ENCODE peak calls at places on chromosomes 1 and 21, in nine cellular contexts. One of them, this sample, is unnamed.

GRCh38 chr1:31576201-31576669 is at the start of gene TINAGL1:
- DNase-seq in WERI-Rb-1: no peak
- DNase-seq in Peyer's patch: no peak
- DNase-seq in heart left ventricle: peak; percentile 81
- DNase-seq in AG09309: no peak
- DNase-seq in endothelial cell: no peak
- DNase-seq in left ventricle myocardium inferior: peak; percentile 80
- DNase-seq in foreskin fibroblast: no peak
- DNase-seq in neural progenitor cell: peak; percentile 52
- DNase-seq in this sample: no peak

GRCh38 chr1:10773376-10773775 is 23.1 kb downstream of the CASZ1 start:
- DNase-seq in WERI-Rb-1: no peak
- DNase-seq in endothelial cell: no peak
- DNase-seq in neural progenitor cell: no peak
- DNase-seq in Peyer's patch: no peak
- DNase-seq in heart left ventricle: peak; percentile 17
- DNase-seq in foreskin fibroblast: no peak
- DNase-seq in AG09309: no peak
- DNase-seq in left ventricle myocardium inferior: peak; percentile 12
- DNase-seq in this sample: no peak

GRCh38 chr1:40413527-40414252 is 36.6 kb upstream of the ZFP69B start:
- DNase-seq in left ventricle myocardium inferior: no peak
- DNase-seq in endothelial cell: no peak
- DNase-seq in WERI-Rb-1: no peak
- DNase-seq in AG09309: no peak
- DNase-seq in Peyer's patch: no peak
- DNase-seq in foreskin fibroblast: no peak
- DNase-seq in heart left ventricle: no peak
- DNase-seq in neural progenitor cell: no peak
- DNase-seq in this sample: no peak

GRCh38 chr1:85464497-85465098 is 361 bp downstream of the DDAH1 start:
- DNase-seq in WERI-Rb-1: peak; percentile 62
- DNase-seq in heart left ventricle: peak; percentile 76
- DNase-seq in left ventricle myocardium inferior: peak; percentile 60
- DNase-seq in Peyer's patch: peak; percentile 15
- DNase-seq in AG09309: no peak
- DNase-seq in neural progenitor cell: peak; percentile 70
- DNase-seq in foreskin fibroblast: peak; percentile 85
- DNase-seq in endothelial cell: peak; percentile 51
- DNase-seq in this sample: peak; percentile 52

GRCh38 chr21:40053007-40053406 is 185.8 kb downstream of the PCP4 start:
- DNase-seq in left ventricle myocardium inferior: peak; percentile 41
- DNase-seq in WERI-Rb-1: no peak
- DNase-seq in foreskin fibroblast: no peak
- DNase-seq in endothelial cell: no peak
- DNase-seq in Peyer's patch: no peak
- DNase-seq in neural progenitor cell: no peak
- DNase-seq in AG09309: no peak
- DNase-seq in heart left ventricle: peak; percentile 58
- DNase-seq in this sample: no peak

GRCh38 chr1:116759636-116760035 is 5.4 kb downstream of the CD2 start:
- DNase-seq in Peyer's patch: no peak
- DNase-seq in WERI-Rb-1: no peak
- DNase-seq in endothelial cell: no peak
- DNase-seq in left ventricle myocardium inferior: no peak
- DNase-seq in foreskin fibroblast: no peak
- DNase-seq in AG09309: no peak
- DNase-seq in heart left ventricle: no peak
- DNase-seq in neural progenitor cell: no peak
- DNase-seq in this sample: no peak

GRCh38 chr1:94608142-94608851 is 66.7 kb upstream of the F3 start:
- DNase-seq in neural progenitor cell: no peak
- DNase-seq in endothelial cell: no peak
- DNase-seq in foreskin fibroblast: no peak
- DNase-seq in Peyer's patch: no peak
- DNase-seq in AG09309: no peak
- DNase-seq in left ventricle myocardium inferior: no peak
- DNase-seq in WERI-Rb-1: no peak
- DNase-seq in heart left ventricle: no peak
- DNase-seq in this sample: no peak

GRCh38 chr1:115545791-115546733 is 95.7 kb upstream of the VANGL1 start:
- DNase-seq in neural progenitor cell: peak; percentile 65
- DNase-seq in left ventricle myocardium inferior: no peak
- DNase-seq in AG09309: peak; percentile 85
- DNase-seq in Peyer's patch: no peak
- DNase-seq in endothelial cell: peak; percentile 47
- DNase-seq in WERI-Rb-1: peak; percentile 62
- DNase-seq in heart left ventricle: peak; percentile 53
- DNase-seq in foreskin fibroblast: peak; percentile 89
- DNase-seq in this sample: peak; percentile 14

GRCh38 chr1:116989851-116990250 is 11.7 kb upstream of the CD101 start:
- DNase-seq in AG09309: no peak
- DNase-seq in neural progenitor cell: no peak
- DNase-seq in endothelial cell: no peak
- DNase-seq in left ventricle myocardium inferior: no peak
- DNase-seq in Peyer's patch: no peak
- DNase-seq in WERI-Rb-1: no peak
- DNase-seq in foreskin fibroblast: no peak
- DNase-seq in heart left ventricle: no peak
- DNase-seq in this sample: no peak

GRCh38 chr1:197619008-197619640 is 156.2 kb downstream of the DENND1B start:
- DNase-seq in heart left ventricle: no peak
- DNase-seq in AG09309: no peak
- DNase-seq in foreskin fibroblast: no peak
- DNase-seq in endothelial cell: no peak
- DNase-seq in neural progenitor cell: peak; percentile 13
- DNase-seq in WERI-Rb-1: no peak
- DNase-seq in Peyer's patch: no peak
- DNase-seq in left ventricle myocardium inferior: no peak
- DNase-seq in this sample: no peak

GRCh38 chr21:21971384-21971783 is 973.2 kb downstream of the NCAM2 start:
- DNase-seq in foreskin fibroblast: no peak
- DNase-seq in WERI-Rb-1: no peak
- DNase-seq in endothelial cell: no peak
- DNase-seq in left ventricle myocardium inferior: no peak
- DNase-seq in heart left ventricle: no peak
- DNase-seq in AG09309: no peak
- DNase-seq in neural progenitor cell: no peak
- DNase-seq in Peyer's patch: no peak
- DNase-seq in this sample: no peak
- TF ChIP-seq CTCF in foreskin fibroblast: no peak
- TF ChIP-seq CTCF in WERI-Rb-1: no peak
- TF ChIP-seq CTCF in endothelial cell: no peak
- TF ChIP-seq CTCF in left ventricle myocardium inferior: no peak
- TF ChIP-seq CTCF in heart left ventricle: no peak
- TF ChIP-seq CTCF in AG09309: no peak
- TF ChIP-seq CTCF in neural progenitor cell: no peak
- TF ChIP-seq CTCF in Peyer's patch: no peak
- TF ChIP-seq CTCF in this sample: no peak

DNA sequence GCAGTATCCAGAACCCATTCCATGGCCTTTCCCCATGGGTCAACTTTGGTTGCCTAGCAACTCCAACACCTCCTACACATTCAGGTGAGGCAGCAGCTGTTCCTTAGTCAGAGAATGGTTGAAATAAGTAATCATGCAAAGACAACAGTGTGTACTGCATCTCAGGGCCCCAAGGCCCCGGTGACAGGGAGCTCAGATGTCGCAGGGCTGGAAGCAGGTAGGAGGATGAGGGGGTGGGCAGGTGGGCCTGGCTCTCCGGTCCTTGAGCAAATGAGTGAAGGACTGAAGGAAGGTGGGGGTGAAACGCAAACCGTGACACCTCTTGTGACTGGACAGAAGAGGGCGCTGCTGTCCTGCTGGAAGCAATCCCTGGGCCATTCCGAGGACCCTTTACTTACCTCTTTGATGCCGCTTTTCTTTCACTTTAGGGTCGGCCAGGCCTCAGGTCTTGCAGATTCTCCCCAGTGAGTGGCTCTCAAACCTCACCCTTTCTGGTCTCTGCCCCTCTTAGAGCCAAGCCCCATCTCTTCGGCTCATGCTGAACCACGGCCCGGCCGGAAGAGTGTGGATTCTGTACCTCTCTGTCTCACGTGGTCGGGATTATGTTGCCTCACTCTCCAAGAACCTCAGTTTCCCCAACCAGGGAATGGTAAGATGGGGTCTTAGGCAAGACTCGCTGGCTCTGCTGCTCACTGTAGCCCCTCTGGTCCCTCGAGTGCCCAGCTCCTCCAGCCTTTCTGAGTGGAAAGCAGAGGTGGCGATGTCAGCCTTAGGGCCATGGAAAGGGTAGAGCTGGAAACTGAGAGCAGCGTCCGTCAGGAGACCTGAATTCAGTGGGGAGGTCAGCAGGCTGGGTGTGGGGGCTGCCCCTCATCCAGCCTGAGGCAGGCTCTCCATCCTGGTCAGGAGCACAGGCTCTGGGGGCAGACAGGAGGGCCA is 5.6 kb upstream of the KCNA10 start:
- DNase-seq in left ventricle myocardium inferior: no peak
- DNase-seq in heart left ventricle: no peak
- DNase-seq in WERI-Rb-1: peak; percentile 72
- DNase-seq in neural progenitor cell: peak; percentile 83
- DNase-seq in Peyer's patch: peak; percentile 20
- DNase-seq in AG09309: no peak
- DNase-seq in foreskin fibroblast: peak; percentile 17
- DNase-seq in endothelial cell: peak; percentile 73
- DNase-seq in this sample: peak; percentile 72
- TF ChIP-seq CTCF in left ventricle myocardium inferior: peak; percentile 77
- TF ChIP-seq CTCF in heart left ventricle: peak; percentile 59
- TF ChIP-seq CTCF in WERI-Rb-1: peak; percentile 99
- TF ChIP-seq CTCF in neural progenitor cell: peak; percentile 86
- TF ChIP-seq CTCF in Peyer's patch: peak; percentile 50
- TF ChIP-seq CTCF in AG09309: peak; percentile 65
- TF ChIP-seq CTCF in foreskin fibroblast: peak; percentile 57
- TF ChIP-seq CTCF in endothelial cell: peak; percentile 69
- TF ChIP-seq CTCF in this sample: peak; percentile 63

GRCh38 chr1:173937062-173937461 is 19.9 kb upstream of the SERPINC1 start:
- DNase-seq in neural progenitor cell: no peak
- DNase-seq in AG09309: no peak
- DNase-seq in heart left ventricle: no peak
- DNase-seq in WERI-Rb-1: no peak
- DNase-seq in Peyer's patch: no peak
- DNase-seq in left ventricle myocardium inferior: no peak
- DNase-seq in endothelial cell: no peak
- DNase-seq in foreskin fibroblast: no peak
- DNase-seq in this sample: peak; percentile 27
- TF ChIP-seq CTCF in neural progenitor cell: no peak
- TF ChIP-seq CTCF in AG09309: no peak
- TF ChIP-seq CTCF in heart left ventricle: no peak
- TF ChIP-seq CTCF in WERI-Rb-1: no peak
- TF ChIP-seq CTCF in Peyer's patch: no peak
- TF ChIP-seq CTCF in left ventricle myocardium inferior: no peak
- TF ChIP-seq CTCF in endothelial cell: no peak
- TF ChIP-seq CTCF in foreskin fibroblast: no peak
- TF ChIP-seq CTCF in this sample: no peak

GRCh38 chr21:33211732-33212131 is 18.0 kb upstream of the IFNAR2 start:
- DNase-seq in endothelial cell: no peak
- DNase-seq in AG09309: no peak
- DNase-seq in neural progenitor cell: no peak
- DNase-seq in heart left ventricle: no peak
- DNase-seq in Peyer's patch: no peak
- DNase-seq in foreskin fibroblast: no peak
- DNase-seq in WERI-Rb-1: no peak
- DNase-seq in left ventricle myocardium inferior: no peak
- DNase-seq in this sample: no peak
- TF ChIP-seq CTCF in endothelial cell: no peak
- TF ChIP-seq CTCF in AG09309: no peak
- TF ChIP-seq CTCF in neural progenitor cell: no peak
- TF ChIP-seq CTCF in heart left ventricle: no peak
- TF ChIP-seq CTCF in Peyer's patch: no peak
- TF ChIP-seq CTCF in foreskin fibroblast: no peak
- TF ChIP-seq CTCF in WERI-Rb-1: no peak
- TF ChIP-seq CTCF in left ventricle myocardium inferior: no peak
- TF ChIP-seq CTCF in this sample: no peak